ENCODE peak calls at places on chromosomes 11 and 22, in six cellular contexts. Y is cardiac muscle cell; P is CD8-positive, alpha-beta T cell; K is astrocyte of the spinal cord; O is choroid plexus epithelial cell; T is lower leg skin. Q is an unnamed sample.

GRCh38 chr22:30249049-30250038 is 2.8 kb upstream of the LIF start:
- DNase-seq in Y (no peak), P (no peak), K (no peak), T (no peak), O (no peak), Q (no peak)

GRCh38 chr11:125886997-125887372 is 483 bp upstream of the HYLS1 start:
- DNase-seq in K (no peak), P (peak; percentile 23), Y (peak; percentile 42), T (peak; percentile 34), O (peak; percentile 32), Q (peak; percentile 47)

GRCh38 chr11:23278121-23278520 is 417.8 kb upstream of the CCDC179 start:
- DNase-seq in O (peak; percentile 58), T (no peak), P (no peak), K (peak; percentile 47), Y (peak; percentile 17), Q (peak; percentile 73)

GRCh38 chr22:49951001-49951677 is 9.4 kb upstream of the PIM3 start:
- DNase-seq in T (peak; percentile 86), Y (no peak), K (peak; percentile 91), O (no peak), P (no peak), Q (peak; percentile 82)

GRCh38 chr11:27916541-27917100 is 191.3 kb downstream of the KIF18A start:
- DNase-seq in Y (no peak), O (no peak), T (no peak), K (peak; percentile 38), P (no peak), Q (no peak)

GRCh38 chr11:120400564-120401364 is 64.6 kb downstream of the ARHGEF12 start:
- DNase-seq in K (peak; percentile 98), Y (peak; percentile 96), P (no peak), O (peak; percentile 99), T (no peak), Q (peak; percentile 99)

GRCh38 chr11:126522152-126522551 is 166.7 kb downstream of the ST3GAL4 start:
- DNase-seq in P (no peak), O (no peak), K (no peak), T (no peak), Y (peak; percentile 1), Q (no peak)

GRCh38 chr11:58921778-58922390 is 17.4 kb upstream of the GLYATL1 start:
- DNase-seq in Y (no peak), P (no peak), T (no peak), K (no peak), O (no peak), Q (no peak)

GRCh38 chr11:110243804-110244203 is 52.6 kb downstream of the RDX start:
- DNase-seq in P (no peak), T (no peak), K (no peak), O (no peak), Y (no peak), Q (peak; percentile 22)

GRCh38 chr22:40008726-40009125 is 14.0 kb downstream of the FAM83F start:
- DNase-seq in T (no peak), K (peak; percentile 27), O (peak; percentile 40), Y (no peak), P (no peak), Q (no peak)

GRCh38 chr11:77542296-77542695 is 47.5 kb upstream of the AQP11 start:
- DNase-seq in O (peak; percentile 45), T (no peak), Y (peak; percentile 24), P (no peak), K (peak; percentile 37), Q (peak; percentile 10)

GRCh38 chr11:118437046-118437735 is 899 bp downstream of the KMT2A start:
- DNase-seq in T (peak; percentile 45), P (peak; percentile 30), Y (peak; percentile 31), O (peak; percentile 41), K (peak; percentile 23), Q (peak; percentile 38)

GRCh38 chr11:59285716-59286260 is 72.9 kb upstream of the OR5AN1 start:
- DNase-seq in K (no peak), P (no peak), Y (no peak), O (peak; percentile 1), T (no peak), Q (no peak)

GRCh38 chr22:42754658-42755057 is 34.0 kb upstream of the A4GALT start:
- DNase-seq in K (peak; percentile 37), T (no peak), Y (peak; percentile 76), O (no peak), P (no peak), Q (peak; percentile 70)

GRCh38 chr22:45516923-45517675 is 14.4 kb downstream of the FBLN1 start:
- DNase-seq in P (no peak), K (peak; percentile 75), T (no peak), Y (peak; percentile 42), O (peak; percentile 77), Q (peak; percentile 72)

GRCh38 chr11:118912742-118913410 is 12.8 kb downstream of the BCL9L start:
- DNase-seq in O (no peak), Y (no peak), K (no peak), P (no peak), T (no peak), Q (peak; percentile 52)

GRCh38 chr11:94784884-94785283 is 16.7 kb downstream of the AMOTL1 start:
- DNase-seq in P (no peak), T (no peak), O (no peak), K (no peak), Y (no peak), Q (no peak)

GRCh38 chr11:73263640-73264039 is 8.5 kb upstream of the P2RY6 start:
- DNase-seq in P (no peak), T (no peak), O (no peak), K (no peak), Y (no peak), Q (no peak)

DNA sequence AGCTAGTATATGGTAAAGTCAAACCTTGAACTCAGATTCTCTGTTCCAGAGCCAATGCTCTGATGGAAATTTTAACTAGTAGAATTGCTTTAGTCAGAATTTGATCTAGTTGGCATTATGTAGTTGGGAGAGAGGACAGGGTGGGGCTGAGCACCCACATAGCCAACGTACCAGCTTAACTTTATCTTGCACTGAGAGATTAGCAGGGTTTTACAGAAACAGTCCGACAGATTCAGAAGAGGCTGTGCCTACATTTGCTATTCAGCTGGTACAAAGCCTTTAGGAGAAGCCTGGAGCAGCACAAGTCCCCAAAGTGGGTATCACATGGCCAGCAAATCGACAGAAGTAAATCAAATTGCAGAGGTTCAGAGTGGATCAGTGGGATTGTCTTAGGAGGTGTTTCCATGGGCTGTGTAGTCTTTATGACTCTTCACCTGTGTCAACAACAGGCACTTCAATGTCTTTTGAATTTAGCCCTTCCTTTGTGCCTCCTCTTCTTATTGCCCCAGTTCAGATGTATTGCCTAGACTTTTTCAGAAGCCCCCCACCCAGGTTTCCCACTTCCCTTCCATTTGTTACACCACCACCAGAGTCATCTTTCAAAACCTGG is 7.3 kb upstream of the CSRP3 start:
- DNase-seq in Y (no peak), P (no peak), T (no peak), K (no peak), O (no peak), Q (no peak)
- H3K4me3 ChIP-seq in Y (no peak overlapping the region), P (no peak overlapping the region), T (no peak overlapping the region), K (no peak overlapping the region), O (no peak overlapping the region), Q (no peak overlapping the region)

GRCh38 chr22:38986629-38987028 is 4.5 kb downstream of the APOBEC3B start:
- DNase-seq in T (no peak), P (no peak), Y (no peak), K (no peak), O (no peak), Q (no peak)

GRCh38 chr22:38981659-38982007 is 514 bp upstream of the APOBEC3B start:
- DNase-seq in O (no peak), T (no peak), P (no peak), K (peak; percentile 8), Y (no peak), Q (no peak)

GRCh38 chr22:38982008-38982927 is at the start of gene APOBEC3B:
- DNase-seq in P (peak; percentile 58), T (peak; percentile 89), O (no peak), Y (peak; percentile 98), K (peak; percentile 93), Q (peak; percentile 95)

GRCh38 chr22:38984224-38984623 is 2.1 kb downstream of the APOBEC3B start:
- DNase-seq in P (no peak), K (no peak), O (no peak), T (no peak), Y (no peak), Q (no peak)

DNA sequence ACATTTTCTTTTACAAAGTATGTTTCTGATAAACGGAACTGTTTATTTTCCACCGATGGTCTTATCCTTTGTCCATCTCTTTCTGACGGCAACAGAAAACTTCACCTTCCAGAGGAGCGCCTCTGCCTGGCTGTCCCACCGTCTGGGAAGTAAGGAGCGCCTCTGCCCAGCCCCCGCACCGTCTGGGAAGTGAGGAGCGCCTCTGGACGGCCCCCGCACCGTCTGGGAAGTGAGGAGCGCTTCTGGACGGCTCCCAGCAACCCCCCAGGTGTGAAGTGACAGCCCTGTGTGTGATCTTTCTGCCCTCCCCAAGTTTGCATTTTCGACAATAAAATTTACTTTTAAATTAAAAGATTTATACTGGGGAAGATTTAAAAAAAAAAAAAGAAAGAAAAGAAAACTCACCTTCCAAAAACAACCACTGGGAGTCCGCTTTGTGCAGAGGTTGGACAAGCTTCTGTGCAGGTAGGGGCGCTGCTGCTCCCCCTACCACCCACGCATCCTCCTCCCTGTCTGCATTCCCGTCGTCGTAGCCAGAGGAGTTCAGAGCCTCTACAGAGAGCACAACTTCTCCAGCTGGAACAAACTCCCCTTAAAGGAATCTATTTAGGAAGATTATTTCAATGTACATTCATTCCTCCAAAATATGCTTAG is 1.0 kb upstream of the APOBEC3B start:
- DNase-seq in T (no peak), K (no peak), P (no peak), Y (peak; percentile 49), O (no peak), Q (peak; percentile 79)
- TF ChIP-seq CTCF in T (no peak), K (peak; percentile 20), P (no peak), Y (peak; percentile 48), O (no peak), Q (peak; percentile 71)

GRCh38 chr22:37241351-37242142 is 2.5 kb downstream of the RAC2 start:
- DNase-seq in K (no peak), T (no peak), P (no peak), Y (no peak), O (no peak), Q (no peak)
- H3K4me3 ChIP-seq in K (no peak overlapping the region), T (no peak overlapping the region), P (peak overlapping the region; percentile 98), Y (no peak overlapping the region), O (no peak overlapping the region), Q (no peak overlapping the region)

GRCh38 chr11:43130616-43131015 is 181.2 kb upstream of the API5 start:
- DNase-seq in O (no peak), P (no peak), K (no peak), Y (no peak), T (no peak), Q (no peak)
- TF ChIP-seq CTCF in O (no peak), P (no peak), K (no peak), Y (no peak), T (no peak), Q (no peak)

DNA sequence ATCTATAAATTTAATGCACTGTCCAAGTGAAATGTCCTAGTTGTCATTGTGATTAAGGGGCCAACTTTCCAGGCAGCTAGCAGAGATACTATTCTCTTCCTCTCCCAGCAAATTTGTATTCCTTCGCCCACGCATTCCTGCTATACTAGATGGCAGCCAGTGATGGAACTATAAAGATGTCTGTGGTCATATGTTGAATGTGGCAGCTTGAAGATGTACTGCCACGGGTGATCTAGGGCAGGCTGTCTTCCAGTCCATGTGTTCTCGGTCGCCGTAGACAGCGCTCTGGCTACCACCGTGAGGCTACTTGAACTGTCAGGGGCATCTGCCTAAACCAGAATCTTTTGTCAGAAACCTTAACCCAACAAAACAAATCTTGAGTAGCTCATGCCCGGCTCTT is 8.3 kb upstream of the SIDT2 start:
- DNase-seq in T (no peak), Y (peak; percentile 25), O (no peak), K (no peak), P (no peak), Q (no peak)
- H3K4me3 ChIP-seq in T (no peak overlapping the region), Y (no peak overlapping the region), O (no peak overlapping the region), K (no peak overlapping the region), P (no peak overlapping the region), Q (no peak overlapping the region)